ENCODE peak calls at places on chromosomes 12 and 14, in four cellular contexts. T, K, J and F are unnamed samples.

GRCh38 chr12:116361404-116362223 is 84.1 kb upstream of the MED13L start:
- DNase-seq in K (no peak), J (no peak), T (no peak), F (no peak)

GRCh38 chr12:4049566-4050080 is 176.4 kb upstream of the PARP11 start:
- DNase-seq in K (no peak), J (no peak), T (no peak), F (no peak)

GRCh38 chr14:57575482-57575881 is 81.8 kb upstream of the CCDC198 start:
- DNase-seq in T (no peak), K (no peak), J (no peak), F (no peak)

GRCh38 chr12:67650127-67650495 is 1.6 kb downstream of the DYRK2 start:
- DNase-seq in J (no peak), K (peak; percentile 10), T (no peak), F (no peak)

GRCh38 chr12:93778306-93778705 is 101.1 kb downstream of the CRADD start:
- DNase-seq in K (no peak), J (no peak), T (peak; percentile 78), F (no peak)

GRCh38 chr12:121124402-121125109 is 8.1 kb upstream of the P2RX7 start:
- DNase-seq in K (no peak), J (no peak), T (peak; percentile 59), F (peak; percentile 30)

GRCh38 chr14:100449225-100449987 is 126.3 kb downstream of the SLC25A47 start:
- DNase-seq in K (no peak), J (no peak), T (no peak), F (no peak)

GRCh38 chr12:43733687-43734086 is 24.9 kb downstream of the PUS7L start:
- DNase-seq in K (no peak), J (no peak), T (no peak), F (no peak)

GRCh38 chr14:100590726-100591452 is 3.7 kb upstream of the BEGAIN start:
- DNase-seq in J (peak; percentile 3), T (no peak), K (no peak), F (no peak)

GRCh38 chr12:96177013-96177412 is 17.2 kb upstream of the ELK3 start:
- DNase-seq in J (no peak), T (peak; percentile 67), K (no peak), F (no peak)

GRCh38 chr14:32657081-32657480 is 281.6 kb upstream of the NPAS3 start:
- DNase-seq in J (no peak), T (peak; percentile 84), K (no peak), F (peak; percentile 6)

GRCh38 chr14:89977668-89978067 is 21.9 kb downstream of the TDP1 start:
- DNase-seq in J (no peak), K (no peak), T (no peak), F (no peak)

GRCh38 chr12:48765753-48766162 is 23.1 kb downstream of the ADCY6 start:
- DNase-seq in T (peak; percentile 53), J (no peak), K (no peak), F (no peak)

GRCh38 chr12:62256408-62257079 is 3.7 kb upstream of the USP15 start:
- DNase-seq in J (no peak), T (no peak), K (no peak), F (no peak)